ENCODE peak calls at places on chromosomes 1 and 21, in nine cellular contexts. T is fibroblast of lung, G is neural progenitor cell, B is PC-9, K is lung, N is thoracic aorta, A is GM23338, M is tibial artery, Z is mammary epithelial cell. P is an unnamed sample.

GRCh38 chr1:115466433-115466832 is 128.4 kb upstream of the NGF start:
- DNase-seq in K (no peak), T (no peak), G (peak), Z (no peak), B (no peak), M (no peak), N (no peak), A (peak), P (no peak)

GRCh38 chr1:205663286-205663994 is 16.9 kb downstream of the SLC45A3 start:
- DNase-seq in G (no peak), Z (no peak), M (no peak), A (no peak), T (no peak), K (no peak), N (no peak), B (no peak), P (no peak)

GRCh38 chr1:5311634-5312298 is 657.4 kb downstream of the AJAP1 start:
- DNase-seq in A (no peak), T (no peak), M (no peak), K (no peak), Z (no peak), G (peak), B (no peak), N (no peak), P (no peak)

GRCh38 chr1:153880962-153881361 is 41.8 kb downstream of the GATAD2B start:
- DNase-seq in M (peak), B (peak), G (peak), N (peak), T (peak), K (peak), Z (peak), A (no peak), P (peak)

GRCh38 chr1:76494807-76495206 is 372.5 kb upstream of the ST6GALNAC5 start:
- DNase-seq in B (no peak), T (peak), A (peak), M (no peak), G (no peak), K (no peak), Z (peak), N (no peak), P (peak)

GRCh38 chr1:77584884-77585283 is 97.6 kb downstream of the ZZZ3 start:
- DNase-seq in G (no peak), T (no peak), N (no peak), M (no peak), Z (no peak), B (no peak), K (no peak), A (no peak), P (no peak)

GRCh38 chr1:244653439-244654283 is 735 bp downstream of the DESI2 start:
- DNase-seq in N (no peak), K (no peak), A (peak), B (peak), Z (peak), T (no peak), M (no peak), G (peak), P (no peak)

GRCh38 chr1:207030522-207031009 is 2.0 kb downstream of the C1orf116 start:
- DNase-seq in N (no peak), B (no peak), T (no peak), M (no peak), Z (peak), K (no peak), A (no peak), G (no peak), P (no peak)

GRCh38 chr1:59701376-59701775 is 113.4 kb upstream of the HOOK1 start:
- DNase-seq in A (no peak), T (peak), G (no peak), Z (no peak), K (no peak), N (no peak), M (no peak), B (no peak), P (peak)

GRCh38 chr1:29450591-29450990 is 214.3 kb downstream of the PTPRU start:
- DNase-seq in B (no peak), T (peak), K (no peak), A (no peak), Z (no peak), N (no peak), M (no peak), G (no peak), P (no peak)

GRCh38 chr1:1004780-1005697 is 5.1 kb upstream of the HES4 start:
- DNase-seq in M (peak), A (no peak), K (peak), Z (no peak), G (peak), B (peak), T (peak), N (no peak), P (no peak)

GRCh38 chr21:43905726-43906455 is 40.9 kb downstream of the AGPAT3 start:
- DNase-seq in Z (no peak), K (no peak), B (no peak), N (no peak), A (no peak), M (no peak), G (no peak), T (no peak), P (no peak)

GRCh38 chr1:4083171-4084052 is 183.3 kb upstream of the C1orf174 start:
- DNase-seq in B (no peak), T (no peak), M (no peak), N (no peak), G (no peak), Z (no peak), A (no peak), K (no peak), P (no peak)

GRCh38 chr1:163912491-163912890 is 590.7 kb downstream of the NUF2 start:
- DNase-seq in K (no peak), B (no peak), Z (no peak), M (no peak), T (peak), N (no peak), A (no peak), G (no peak), P (no peak)

GRCh38 chr1:88061106-88061829 is 622.8 kb upstream of the PKN2 start:
- DNase-seq in A (peak), B (peak), G (peak), Z (peak), K (no peak), M (peak), N (no peak), T (peak), P (peak)

GRCh38 chr1:93304716-93305138 is 41.0 kb upstream of the DR1 start:
- DNase-seq in B (peak), N (peak), G (peak), T (peak), K (peak), A (peak), Z (peak), M (peak), P (peak)

GRCh38 chr1:244841274-244841927 is 5.9 kb downstream of the COX20 start:
- DNase-seq in G (no peak), M (no peak), B (no peak), K (no peak), Z (no peak), N (no peak), T (no peak), A (no peak), P (no peak)

GRCh38 chr21:34834852-34835501 is 166.2 kb downstream of the CLIC6 start:
- DNase-seq in K (no peak), A (no peak), T (no peak), Z (no peak), G (no peak), B (no peak), M (no peak), N (no peak), P (no peak)
- H3K27ac ChIP-seq in K (peak), A (no peak), T (peak), Z (peak), G (no peak), B (peak), M (peak), N (peak), P (peak)

DNA sequence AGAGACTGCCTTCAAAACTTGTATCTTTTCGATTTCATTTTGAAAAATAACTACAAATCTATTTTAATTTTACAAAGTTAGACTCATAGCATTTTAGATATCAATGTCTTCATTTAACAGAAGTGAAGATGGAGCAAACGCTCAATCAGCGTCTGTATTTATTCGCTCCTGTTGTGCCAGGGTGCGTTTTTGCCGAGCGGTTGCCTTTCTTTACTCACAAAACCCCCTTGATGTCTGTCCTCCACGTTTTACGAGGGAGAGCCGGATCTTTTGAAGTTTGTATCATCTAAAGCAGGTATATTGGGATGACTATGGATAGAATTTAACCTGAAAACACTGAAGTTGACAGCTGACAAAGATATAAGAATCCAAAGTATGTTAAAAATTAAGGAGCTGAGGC is 44.6 kb downstream of the MRPL39 start:
- DNase-seq in Z (no peak), G (no peak), B (no peak), T (no peak), A (no peak), M (no peak), K (no peak), N (no peak), P (no peak)
- H3K4me3 ChIP-seq in Z (peak), G (peak), B (peak), T (peak), A (peak), M (peak), K (no peak), N (peak), P (peak)

DNA sequence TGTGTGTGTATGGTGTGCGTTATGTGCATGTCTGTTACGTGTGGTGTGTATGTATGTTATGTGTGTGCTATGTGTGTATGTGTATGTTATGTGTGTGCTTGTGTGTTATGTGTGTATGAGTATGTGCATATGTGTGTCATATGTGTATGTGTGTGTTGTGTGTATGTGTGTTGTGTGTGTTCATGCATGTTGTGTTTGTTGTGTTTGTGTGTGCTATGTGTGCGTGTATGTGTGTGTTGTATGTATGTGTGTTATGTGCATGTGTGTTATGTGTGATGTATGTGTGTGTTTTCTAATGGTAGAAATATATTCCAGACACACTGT is 50.2 kb downstream of the TOMM20 start:
- DNase-seq in A (no peak), B (no peak), N (no peak), Z (no peak), M (no peak), G (no peak), K (no peak), T (no peak), P (no peak)
- H3K27ac ChIP-seq in A (no peak), B (peak), N (no peak), Z (no peak), M (no peak), G (no peak), K (peak), T (peak), P (no peak)

GRCh38 chr21:27300770-27301169 is 333.9 kb upstream of the ADAMTS5 start:
- DNase-seq in B (no peak), N (no peak), A (no peak), G (no peak), Z (no peak), T (peak), K (no peak), M (no peak), P (no peak)
- H3K4me3 ChIP-seq in B (no peak), N (no peak), A (no peak), G (no peak), Z (no peak), T (no peak), K (no peak), M (no peak), P (no peak)

DNA sequence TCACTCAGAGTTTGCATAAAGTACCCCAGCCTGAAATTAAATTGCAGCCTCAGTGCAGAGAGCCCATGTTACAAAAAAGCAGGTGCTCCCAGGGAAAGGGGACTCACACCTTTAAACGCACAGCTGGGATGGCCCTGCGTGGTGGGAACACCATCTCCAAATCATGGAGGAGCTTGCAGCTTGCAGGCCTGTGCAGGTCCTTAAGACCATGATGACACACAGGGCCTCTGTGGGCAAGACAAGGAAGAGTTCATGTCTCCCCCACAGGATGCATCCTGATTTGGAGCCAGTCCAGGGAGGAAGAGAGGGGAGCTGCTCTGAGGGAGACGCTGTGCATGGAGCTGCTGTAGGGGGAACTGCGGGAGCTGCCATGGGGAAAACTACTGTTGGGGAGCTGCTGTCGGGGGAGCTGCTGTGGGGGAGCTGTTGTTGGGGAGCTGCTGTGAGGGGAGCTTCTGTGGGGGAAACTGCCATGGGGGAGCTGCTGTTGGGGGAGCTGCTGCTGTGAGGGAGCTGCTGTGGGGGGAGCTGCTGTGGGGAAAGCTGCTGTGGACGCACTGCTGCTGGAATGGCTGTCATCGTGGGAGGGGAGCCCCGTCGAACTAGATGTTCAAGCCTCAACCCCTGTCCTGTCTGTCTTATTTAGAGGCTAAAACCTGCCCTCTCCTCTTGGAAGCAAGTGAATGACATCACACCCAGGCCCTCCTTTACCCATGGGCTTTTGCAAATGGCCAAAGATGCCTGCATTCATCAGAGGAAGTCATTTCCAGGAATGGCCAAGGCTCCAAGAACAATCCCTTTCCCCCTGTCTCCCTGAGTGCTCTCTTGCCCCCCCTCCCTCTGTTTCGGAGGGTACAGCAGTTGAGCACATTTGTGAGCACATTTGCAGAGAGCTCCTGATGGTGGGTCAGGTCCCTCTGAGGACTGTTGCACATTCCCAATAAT is 113.8 kb downstream of the MATN1 start:
- DNase-seq in B (no peak), N (no peak), M (no peak), T (no peak), Z (no peak), G (no peak), K (no peak), A (no peak), P (no peak)
- H3K27ac ChIP-seq in B (no peak), N (no peak), M (no peak), T (no peak), Z (no peak), G (no peak), K (no peak), A (no peak), P (no peak)

GRCh38 chr1:41806472-41807155 is 112.1 kb downstream of the HIVEP3 start:
- DNase-seq in G (no peak), Z (no peak), K (no peak), B (no peak), M (no peak), N (no peak), T (no peak), A (no peak), P (no peak)
- H3K4me3 ChIP-seq in G (no peak), Z (no peak), K (no peak), B (no peak), M (no peak), N (no peak), T (no peak), A (no peak), P (no peak)

P was measured in brain microvascular endothelial cell.